ENCODE peak calls at places on chromosomes 7 and 10, in four cellular contexts. M is A549, X is K562, U is HepG2. Z is an unnamed sample.

GRCh38 chr7:1388936-1389335 is 70.3 kb downstream of the MICALL2 start:
- DNase-seq in U (no peak), X (no peak), M (no peak), Z (no peak)

GRCh38 chr7:129959480-129960332 is 6.9 kb upstream of the UBE2H start:
- DNase-seq in M (peak), U (no peak), X (no peak), Z (no peak)

GRCh38 chr10:17504547-17505245 is 50.3 kb upstream of the ST8SIA6 start:
- DNase-seq in X (no peak), U (no peak), M (no peak), Z (no peak)

GRCh38 chr7:80640841-80641240 is 2.4 kb downstream of the CD36 start:
- DNase-seq in M (no peak), X (no peak), U (no peak), Z (no peak)

GRCh38 chr7:73970801-73971229 is 57.2 kb upstream of the ELN start:
- DNase-seq in M (no peak), U (no peak), X (no peak), Z (no peak)

GRCh38 chr7:91082854-91083495 is 181.3 kb upstream of the FZD1 start:
- DNase-seq in U (no peak), M (peak), X (peak), Z (no peak)

GRCh38 chr10:118107040-118107439 is 60.3 kb upstream of the RAB11FIP2 start:
- DNase-seq in X (no peak), U (no peak), M (no peak), Z (no peak)

GRCh38 chr7:31443457-31443856 is 70.4 kb upstream of the ITPRID1 start:
- DNase-seq in X (peak), M (peak), U (peak), Z (no peak)

GRCh38 chr7:155882596-155882995 is 70.3 kb upstream of the SHH start:
- DNase-seq in M (peak), U (no peak), X (no peak), Z (no peak)

GRCh38 chr7:7944619-7945282 is 23.8 kb upstream of the GLCCI1 start:
- DNase-seq in M (no peak), X (no peak), U (no peak), Z (no peak)

GRCh38 chr7:7739718-7740355 is 21.4 kb upstream of the RPA3 start:
- DNase-seq in U (no peak), M (no peak), X (no peak), Z (no peak)

GRCh38 chr7:124324262-124324661 is 291.4 kb upstream of the TMEM229A start:
- DNase-seq in U (no peak), X (no peak), M (no peak), Z (no peak)

GRCh38 chr7:32905175-32905662 is 13.7 kb upstream of the KBTBD2 start:
- DNase-seq in U (no peak), X (peak), M (peak), Z (peak)

GRCh38 chr10:98055875-98056516 is 25.6 kb upstream of the CRTAC1 start:
- DNase-seq in M (no peak), X (peak), U (no peak), Z (no peak)
- TF ChIP-seq PHF8 in M (no peak), X (no peak), U (no peak), Z (no peak)

GRCh38 chr7:50347693-50348092 is 43.2 kb downstream of the IKZF1 start:
- DNase-seq in X (no peak), U (no peak), M (no peak), Z (no peak)

GRCh38 chr7:50349399-50349798 is 44.9 kb downstream of the IKZF1 start:
- DNase-seq in M (no peak), X (no peak), U (no peak), Z (no peak)

GRCh38 chr7:50346548-50347497 is 42.3 kb downstream of the IKZF1 start:
- DNase-seq in U (no peak), M (no peak), X (no peak), Z (no peak)

GRCh38 chr7:50349963-50350944 is 45.7 kb downstream of the IKZF1 start:
- DNase-seq in M (no peak), X (peak), U (no peak), Z (no peak)

GRCh38 chr7:50348469-50349162 is 44.1 kb downstream of the IKZF1 start:
- DNase-seq in U (no peak), M (no peak), X (no peak), Z (no peak)
- TF ChIP-seq PHF8 in U (no peak), M (no peak), X (no peak), Z (no peak)

GRCh38 chr7:141511370-141512335 is 39.6 kb upstream of the AGK start:
- DNase-seq in U (no peak), X (no peak), M (no peak), Z (no peak)
- TF ChIP-seq PHF8 in U (no peak), X (no peak), M (no peak), Z (peak)

DNA sequence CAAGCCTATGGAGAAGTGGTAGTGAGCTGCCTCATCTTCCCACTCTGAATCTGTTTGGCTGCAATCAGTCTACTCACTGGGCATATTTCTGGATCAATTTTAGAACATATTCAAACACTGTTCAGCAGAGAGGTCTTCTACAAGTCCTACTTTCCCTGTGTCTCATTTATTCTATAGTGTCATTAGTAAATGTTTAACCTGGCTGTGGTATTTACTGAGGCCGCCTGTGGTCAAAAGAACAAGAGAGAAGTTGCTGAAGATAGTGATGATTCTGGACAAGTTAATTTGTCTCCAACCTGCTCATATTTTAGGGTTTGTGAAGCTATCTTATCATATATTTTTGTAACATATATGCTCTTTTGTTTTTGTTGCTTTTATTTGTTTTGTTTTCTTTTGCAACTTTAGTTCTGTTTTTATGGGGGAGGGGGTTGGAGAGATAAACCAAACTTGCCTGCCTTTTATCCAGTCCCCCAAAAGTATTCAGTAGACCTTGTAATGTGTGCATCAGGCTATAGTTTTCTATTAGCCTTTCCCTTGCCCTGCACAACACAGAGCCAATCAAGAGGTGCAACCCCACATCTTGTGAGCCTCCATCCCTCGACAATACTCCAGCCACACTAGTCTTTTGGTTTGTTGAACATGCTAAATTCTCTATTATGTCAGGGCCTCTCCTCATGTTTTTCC is 362.8 kb upstream of the MBL2 start:
- DNase-seq in X (no peak), U (peak), M (no peak), Z (no peak)
- TF ChIP-seq PHF8 in X (no peak), U (no peak), M (no peak), Z (no peak)

DNA sequence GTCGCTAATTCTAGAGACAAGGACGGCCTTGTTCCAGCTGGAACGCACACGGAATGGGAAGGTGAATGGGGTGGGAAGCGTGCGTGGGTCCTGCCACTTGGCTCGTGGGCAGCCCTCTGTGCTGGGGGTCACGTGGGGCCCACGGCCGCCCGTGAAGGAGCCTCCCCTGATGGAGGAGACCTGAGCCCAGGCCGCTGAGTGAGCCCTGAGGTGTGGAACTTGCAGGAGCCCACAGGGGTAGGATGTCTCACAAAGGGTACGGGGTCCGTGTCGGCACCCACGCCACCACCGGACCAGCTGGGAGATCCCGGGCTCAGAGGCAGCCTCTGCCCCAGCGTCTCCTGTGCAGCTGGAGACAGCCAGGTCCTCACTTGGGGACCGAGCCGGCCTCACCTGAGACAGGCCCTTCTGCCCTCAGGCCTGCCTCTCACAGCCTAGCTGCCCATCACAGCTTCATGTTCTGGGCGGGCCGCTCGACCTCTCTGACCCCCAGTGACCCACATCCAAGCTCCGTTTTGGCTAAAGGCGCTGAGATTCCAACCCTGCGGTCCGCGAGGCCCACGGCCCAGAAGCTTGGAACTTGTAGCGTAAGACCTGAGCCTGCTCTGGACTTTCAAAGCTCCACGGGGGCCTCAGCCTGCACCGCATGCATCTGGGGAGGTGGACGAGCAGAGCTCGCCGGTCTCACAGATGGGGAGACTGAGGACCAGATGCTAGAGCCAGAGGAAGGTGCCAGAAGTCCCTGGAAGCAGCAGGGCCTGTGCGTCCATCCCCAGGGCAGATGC is 84.9 kb downstream of the FOXL3 start:
- DNase-seq in U (no peak), M (no peak), X (no peak), Z (no peak)
- TF ChIP-seq PHF8 in U (no peak), M (no peak), X (no peak), Z (no peak)

GRCh38 chr10:128156999-128157755 is 31.0 kb upstream of the MKI67 start:
- DNase-seq in U (peak), X (no peak), M (peak), Z (no peak)
- TF ChIP-seq PHF8 in U (peak), X (no peak), M (no peak), Z (no peak)

DNA sequence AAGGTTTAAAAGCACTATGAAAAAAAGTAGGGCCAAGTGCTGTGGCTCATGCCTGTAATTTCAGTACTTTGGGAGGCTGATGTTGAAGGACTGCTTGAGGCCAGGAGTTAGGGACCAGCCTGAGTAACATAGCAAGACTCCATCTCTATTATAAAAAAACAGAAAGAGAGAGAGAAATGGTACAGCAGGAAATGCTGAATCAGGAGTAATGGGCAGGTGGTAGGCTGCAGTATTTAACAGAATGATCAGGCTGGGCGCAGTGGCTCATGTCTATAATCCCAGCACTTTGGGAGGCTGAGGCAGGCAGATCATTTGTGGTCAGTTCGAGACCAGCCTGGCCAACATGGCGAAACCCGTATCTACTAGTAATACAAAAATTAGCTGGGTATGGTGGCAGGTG is 49.6 kb downstream of the SCD start:
- DNase-seq in X (no peak), M (no peak), U (no peak), Z (no peak)
- TF ChIP-seq PHF8 in X (no peak), M (no peak), U (no peak), Z (no peak)

DNA sequence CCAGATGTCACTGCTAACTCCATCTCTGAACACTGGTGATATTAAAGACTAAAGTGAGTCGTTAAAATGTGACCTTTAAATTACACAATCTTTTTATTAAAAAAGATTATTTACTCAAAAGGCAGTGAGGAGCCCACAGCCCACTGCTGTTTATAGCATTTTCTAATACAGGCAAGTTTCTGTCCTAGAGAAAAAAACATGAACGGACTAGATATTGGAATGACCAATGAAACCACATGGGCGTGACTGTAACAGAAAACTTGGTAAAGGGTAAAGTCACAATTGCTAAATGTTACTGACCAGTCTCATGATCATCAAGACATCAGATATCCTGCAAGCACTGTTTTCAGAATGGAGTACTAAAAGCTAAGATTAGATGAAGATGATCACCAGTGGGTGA is 78.7 kb downstream of the FEZF1 start:
- DNase-seq in U (no peak), M (no peak), X (no peak), Z (no peak)
- TF ChIP-seq PHF8 in U (no peak), M (no peak), X (no peak), Z (no peak)